ENCODE peak calls at places on chromosome 9, in nine cellular contexts. U is H1, W is lower leg skin, K is Peyer's patch, Y is stomach, P is heart left ventricle, I is uterus, V is A549, R is body of pancreas. G is an unnamed sample.

GRCh38 chr9:91948423-91949292 is 1.4 kb downstream of the ROR2 start:
- DNase-seq in R (peak; percentile 55), Y (peak; percentile 76), V (peak; percentile 67), I (peak; percentile 73), W (peak; percentile 89), P (peak; percentile 32), U (no peak), K (peak; percentile 60), G (peak; percentile 76)

GRCh38 chr9:132489536-132489935 is 79.5 kb downstream of the CFAP77 start:
- DNase-seq in P (no peak), I (no peak), K (no peak), W (no peak), R (no peak), V (no peak), U (no peak), Y (no peak), G (no peak)

GRCh38 chr9:114691046-114691955 is 9.3 kb upstream of the TEX48 start:
- DNase-seq in R (no peak), Y (no peak), W (no peak), U (no peak), P (no peak), K (no peak), V (peak; percentile 78), I (no peak), G (no peak)

GRCh38 chr9:75148551-75148950 is 60.2 kb downstream of the OSTF1 start:
- DNase-seq in P (no peak), I (no peak), K (no peak), U (no peak), Y (no peak), W (no peak), R (no peak), V (no peak), G (no peak)

GRCh38 chr9:87889065-87889881 is 6.6 kb downstream of the SPATA31E1 start:
- DNase-seq in V (no peak), R (no peak), W (no peak), I (no peak), U (no peak), P (no peak), Y (no peak), K (peak; percentile 33), G (no peak)

GRCh38 chr9:130477564-130477963 is 32.8 kb downstream of the ASS1 start:
- DNase-seq in P (no peak), W (no peak), I (no peak), Y (no peak), R (no peak), V (no peak), U (no peak), K (no peak), G (no peak)

GRCh38 chr9:138045541-138046490 is 168.2 kb downstream of the CACNA1B start:
- DNase-seq in V (no peak), U (no peak), W (peak; percentile 82), R (no peak), P (no peak), Y (peak; percentile 20), I (no peak), K (no peak), G (peak; percentile 20)

GRCh38 chr9:98097836-98098235 is 21.2 kb downstream of the TRIM14 start:
- DNase-seq in K (no peak), V (no peak), Y (no peak), U (no peak), W (no peak), P (no peak), I (no peak), R (peak; percentile 31), G (no peak)

GRCh38 chr9:9275656-9276055 is 1337.1 kb downstream of the PTPRD start:
- DNase-seq in V (no peak), W (no peak), Y (no peak), K (no peak), P (no peak), I (no peak), R (no peak), U (no peak), G (no peak)

GRCh38 chr9:69760278-69760610 is 433 bp upstream of the PTAR1 start:
- DNase-seq in I (no peak), R (no peak), U (no peak), K (no peak), Y (no peak), P (no peak), W (no peak), V (peak; percentile 11), G (no peak)

GRCh38 chr9:97735070-97735600 is 38.0 kb upstream of the XPA start:
- DNase-seq in U (no peak), K (no peak), V (no peak), P (no peak), Y (no peak), I (no peak), W (no peak), R (no peak), G (no peak)

DNA sequence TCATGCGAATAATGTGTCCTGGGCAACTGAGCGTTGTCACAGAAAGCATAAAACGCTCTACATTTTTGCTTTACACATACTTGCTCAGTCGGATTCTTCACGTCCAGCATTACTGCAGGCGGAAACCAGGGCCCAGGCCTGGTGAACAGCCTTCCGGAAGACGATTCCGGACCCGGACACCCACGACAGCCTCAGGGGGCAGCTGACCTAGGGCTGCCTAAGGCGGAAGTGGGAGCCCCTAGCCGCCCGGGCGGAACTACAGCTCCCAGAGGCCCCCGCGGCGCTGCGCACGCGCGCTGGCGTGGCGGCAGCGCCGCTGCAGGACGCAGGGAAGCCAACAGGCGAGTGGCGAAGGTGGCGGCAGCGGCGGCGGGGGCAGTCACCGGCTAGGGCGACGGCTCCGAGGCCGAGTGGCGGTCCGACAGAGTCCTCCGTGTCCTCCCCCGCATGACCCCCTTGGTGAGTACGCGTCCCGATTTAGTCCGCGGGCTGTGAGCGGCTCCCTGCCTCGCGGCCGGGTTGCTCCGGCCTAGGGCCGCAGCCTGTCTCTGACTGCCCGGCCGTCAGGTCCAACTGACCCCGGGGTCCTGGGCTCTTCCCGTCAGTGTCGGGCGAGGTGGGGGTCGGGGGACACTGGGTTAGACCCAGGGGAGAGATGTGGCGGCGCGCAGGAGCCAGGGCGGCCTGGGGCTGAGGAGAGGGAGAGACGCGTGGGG is at the start of gene GAPVD1:
- DNase-seq in W (peak; percentile 95), K (peak; percentile 91), U (peak; percentile 82), Y (peak; percentile 89), R (peak; percentile 89), P (peak; percentile 91), V (peak; percentile 98), I (peak; percentile 80), G (peak; percentile 93)
- TF ChIP-seq POLR2A in W (no peak), K (peak; percentile 46), U (no peak), Y (no peak), R (no peak), P (peak; percentile 74), V (peak; percentile 48), I (peak; percentile 54), G (peak; percentile 81)

DNA sequence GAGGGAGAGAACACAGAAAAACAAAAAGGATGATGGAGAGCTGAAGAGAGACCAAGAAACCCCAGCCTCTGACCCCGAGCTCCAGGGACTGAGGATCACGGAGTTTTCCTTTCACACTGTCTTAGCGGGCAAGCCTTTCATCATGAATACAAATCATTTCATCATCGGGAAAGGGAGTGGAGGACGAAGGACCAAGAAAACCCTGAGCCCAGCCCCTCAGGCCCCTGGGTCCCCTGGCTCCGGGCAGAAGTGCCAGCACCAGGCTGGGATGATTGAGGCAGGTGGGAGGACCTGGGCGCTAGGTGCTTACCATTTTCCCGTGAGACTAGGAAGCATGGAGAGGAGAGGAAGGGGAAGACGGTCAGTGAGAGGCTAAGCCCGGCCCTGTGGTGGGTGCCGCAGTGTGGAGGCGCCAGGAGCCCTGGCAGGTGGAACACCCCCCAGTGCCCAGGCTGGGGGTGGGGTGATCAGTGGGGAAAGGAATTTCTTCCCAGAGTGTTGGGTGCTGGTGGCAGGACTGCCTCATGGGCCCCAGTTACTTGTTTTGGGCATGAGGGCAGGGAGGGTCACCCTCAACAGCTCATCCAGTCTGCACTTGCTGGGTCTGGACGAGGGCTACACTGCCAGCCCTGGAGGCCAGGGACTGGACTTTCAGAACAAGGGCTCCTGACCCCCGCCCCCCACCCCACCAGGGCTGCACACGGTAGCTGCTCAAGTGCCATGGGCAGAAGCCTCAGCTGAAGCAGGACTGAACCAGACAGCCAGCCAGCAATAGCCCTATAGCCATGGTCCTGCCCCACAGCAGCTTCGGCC is 49.0 kb upstream of the SARDH start:
- DNase-seq in I (no peak), Y (no peak), V (no peak), U (no peak), P (no peak), W (no peak), K (no peak), R (no peak), G (no peak)
- TF ChIP-seq POLR2A in I (no peak), Y (no peak), V (no peak), U (no peak), P (no peak), W (no peak), K (no peak), R (no peak), G (no peak)

GRCh38 chr9:34437006-34437925 is 21.1 kb downstream of the FAM219A start:
- DNase-seq in W (no peak), U (peak; percentile 47), Y (peak; percentile 70), V (peak; percentile 51), P (peak; percentile 38), I (peak; percentile 47), R (peak; percentile 81), K (no peak), G (peak; percentile 88)
- TF ChIP-seq POLR2A in W (no peak), U (no peak), Y (no peak), V (no peak), P (no peak), I (no peak), R (no peak), K (no peak), G (no peak)

DNA sequence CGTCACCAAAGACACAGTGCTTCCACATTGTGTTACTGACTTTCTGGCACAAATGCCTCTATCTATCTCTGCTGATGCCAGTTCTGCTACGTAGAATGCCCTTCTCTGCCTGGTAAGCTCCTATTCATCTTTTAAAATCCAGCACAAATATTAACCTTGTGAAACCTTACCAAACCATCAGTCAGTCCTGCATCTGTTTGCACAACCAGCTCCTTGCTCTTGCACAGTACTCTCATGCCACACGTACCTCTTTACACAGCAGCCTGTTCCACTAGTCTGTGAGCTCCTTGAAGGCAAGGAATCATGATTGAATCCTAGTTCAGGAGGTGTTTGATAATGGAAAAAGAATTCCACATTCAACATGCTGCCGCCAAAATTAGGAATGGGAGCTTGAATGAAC is 56.3 kb downstream of the TEX10 start:
- DNase-seq in K (no peak), V (no peak), W (no peak), I (no peak), P (no peak), U (no peak), R (no peak), Y (no peak), G (no peak)
- TF ChIP-seq POLR2A in K (no peak), V (no peak), W (no peak), I (no peak), P (no peak), U (no peak), R (no peak), Y (no peak), G (no peak)

DNA sequence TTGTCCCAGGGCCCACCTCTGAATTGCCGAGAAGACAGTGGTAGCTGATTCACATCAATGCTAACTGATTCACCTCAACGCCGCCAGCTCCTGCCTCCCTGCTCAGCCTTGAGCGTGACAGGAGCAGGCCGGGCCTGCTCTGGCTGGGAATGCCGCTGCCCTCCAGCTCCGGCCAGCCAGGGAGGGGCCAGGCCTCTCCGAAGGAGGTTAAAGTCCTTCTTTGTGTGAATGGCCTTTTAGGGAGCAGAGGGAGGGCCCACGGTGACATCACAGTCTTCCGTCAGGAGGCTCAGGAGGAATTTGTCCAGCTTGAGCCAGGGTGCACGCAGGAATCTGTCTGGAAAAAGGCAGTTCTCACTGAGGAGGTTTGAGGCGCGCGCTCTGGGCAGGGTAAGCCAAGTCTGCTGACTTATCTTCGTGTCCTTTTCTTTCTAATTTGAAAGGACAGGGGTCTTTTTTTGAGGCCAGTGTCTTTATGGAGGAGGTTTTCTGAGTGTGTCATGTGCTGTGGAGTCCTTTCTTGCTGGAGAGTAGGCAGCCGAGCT is 82.7 kb downstream of the C9orf152 start:
- DNase-seq in V (peak; percentile 62), P (peak; percentile 91), K (peak; percentile 87), W (peak; percentile 94), I (peak; percentile 95), Y (peak; percentile 86), R (peak; percentile 90), U (peak; percentile 71), G (peak; percentile 88)
- TF ChIP-seq POLR2A in V (peak; percentile 49), P (peak; percentile 86), K (no peak), W (no peak), I (peak; percentile 81), Y (peak; percentile 40), R (no peak), U (no peak), G (no peak)

G was measured in adrenal gland.